ENCODE peak calls at places on chromosomes 12 and 14, in six cellular contexts. One of them, this sample, is unnamed.

GRCh38 chr14:38357557-38357956 is 101.7 kb upstream of the CLEC14A start:
- DNase-seq in H7: no peak
- DNase-seq in T-helper 22 cell: no peak
- DNase-seq in fibroblast of pulmonary artery: peak
- DNase-seq in T-helper 2 cell treated with Interferon-gamma antibody and Interleukin-4, amounts not matched to agents 5 μg/mL and 100 μg/mL, for 36 hours: no peak
- DNase-seq in effector memory CD4-positive, alpha-beta T cell: no peak
- DNase-seq in this sample: no peak

GRCh38 chr12:101784376-101784775 is 45.1 kb upstream of the SYCP3 start:
- DNase-seq in H7: no peak
- DNase-seq in fibroblast of pulmonary artery: no peak
- DNase-seq in effector memory CD4-positive, alpha-beta T cell: no peak
- DNase-seq in T-helper 22 cell: no peak
- DNase-seq in T-helper 2 cell treated with Interferon-gamma antibody and Interleukin-4, amounts not matched to agents 5 μg/mL and 100 μg/mL, for 36 hours: no peak
- DNase-seq in this sample: no peak

GRCh38 chr14:105503918-105504692 is 13.1 kb downstream of the TEDC1 start:
- DNase-seq in effector memory CD4-positive, alpha-beta T cell: no peak
- DNase-seq in fibroblast of pulmonary artery: no peak
- DNase-seq in H7: peak
- DNase-seq in T-helper 22 cell: no peak
- DNase-seq in T-helper 2 cell treated with Interferon-gamma antibody and Interleukin-4, amounts not matched to agents 5 μg/mL and 100 μg/mL, for 36 hours: no peak
- DNase-seq in this sample: no peak

GRCh38 chr12:101935769-101936741 is 58.7 kb downstream of the DRAM1 start:
- DNase-seq in fibroblast of pulmonary artery: peak
- DNase-seq in T-helper 22 cell: no peak
- DNase-seq in T-helper 2 cell treated with Interferon-gamma antibody and Interleukin-4, amounts not matched to agents 5 μg/mL and 100 μg/mL, for 36 hours: peak
- DNase-seq in effector memory CD4-positive, alpha-beta T cell: no peak
- DNase-seq in H7: no peak
- DNase-seq in this sample: peak

GRCh38 chr14:103199141-103199540 is 75.9 kb downstream of the TNFAIP2 start:
- DNase-seq in fibroblast of pulmonary artery: peak
- DNase-seq in T-helper 22 cell: no peak
- DNase-seq in effector memory CD4-positive, alpha-beta T cell: no peak
- DNase-seq in T-helper 2 cell treated with Interferon-gamma antibody and Interleukin-4, amounts not matched to agents 5 μg/mL and 100 μg/mL, for 36 hours: no peak
- DNase-seq in H7: no peak
- DNase-seq in this sample: no peak

GRCh38 chr14:100307215-100308111 is 1.2 kb upstream of the SLC25A29 start:
- DNase-seq in T-helper 22 cell: no peak
- DNase-seq in effector memory CD4-positive, alpha-beta T cell: no peak
- DNase-seq in fibroblast of pulmonary artery: no peak
- DNase-seq in T-helper 2 cell treated with Interferon-gamma antibody and Interleukin-4, amounts not matched to agents 5 μg/mL and 100 μg/mL, for 36 hours: no peak
- DNase-seq in H7: peak
- DNase-seq in this sample: peak

GRCh38 chr12:44015333-44015941 is 179.6 kb downstream of the TMEM117 start:
- DNase-seq in T-helper 22 cell: no peak
- DNase-seq in effector memory CD4-positive, alpha-beta T cell: no peak
- DNase-seq in fibroblast of pulmonary artery: peak
- DNase-seq in T-helper 2 cell treated with Interferon-gamma antibody and Interleukin-4, amounts not matched to agents 5 μg/mL and 100 μg/mL, for 36 hours: no peak
- DNase-seq in H7: no peak
- DNase-seq in this sample: no peak

GRCh38 chr12:11839093-11839641 is 189.7 kb downstream of the ETV6 start:
- DNase-seq in effector memory CD4-positive, alpha-beta T cell: no peak
- DNase-seq in fibroblast of pulmonary artery: peak
- DNase-seq in H7: no peak
- DNase-seq in T-helper 22 cell: no peak
- DNase-seq in T-helper 2 cell treated with Interferon-gamma antibody and Interleukin-4, amounts not matched to agents 5 μg/mL and 100 μg/mL, for 36 hours: no peak
- DNase-seq in this sample: no peak

GRCh38 chr12:14256555-14257169 is 108.8 kb upstream of the ATF7IP start:
- DNase-seq in H7: peak
- DNase-seq in T-helper 2 cell treated with Interferon-gamma antibody and Interleukin-4, amounts not matched to agents 5 μg/mL and 100 μg/mL, for 36 hours: peak
- DNase-seq in fibroblast of pulmonary artery: peak
- DNase-seq in T-helper 22 cell: peak
- DNase-seq in effector memory CD4-positive, alpha-beta T cell: peak
- DNase-seq in this sample: peak

GRCh38 chr12:60205500-60205899 is 609.7 kb downstream of the SLC16A7 start:
- DNase-seq in fibroblast of pulmonary artery: peak
- DNase-seq in effector memory CD4-positive, alpha-beta T cell: no peak
- DNase-seq in T-helper 22 cell: no peak
- DNase-seq in H7: no peak
- DNase-seq in T-helper 2 cell treated with Interferon-gamma antibody and Interleukin-4, amounts not matched to agents 5 μg/mL and 100 μg/mL, for 36 hours: no peak
- DNase-seq in this sample: peak

GRCh38 chr12:94134226-94134795 is 14.1 kb upstream of the PLXNC1 start:
- DNase-seq in T-helper 22 cell: no peak
- DNase-seq in T-helper 2 cell treated with Interferon-gamma antibody and Interleukin-4, amounts not matched to agents 5 μg/mL and 100 μg/mL, for 36 hours: no peak
- DNase-seq in H7: peak
- DNase-seq in effector memory CD4-positive, alpha-beta T cell: peak
- DNase-seq in fibroblast of pulmonary artery: peak
- DNase-seq in this sample: no peak

GRCh38 chr12:50192908-50193307 is 25.7 kb upstream of the CERS5 start:
- DNase-seq in T-helper 22 cell: no peak
- DNase-seq in T-helper 2 cell treated with Interferon-gamma antibody and Interleukin-4, amounts not matched to agents 5 μg/mL and 100 μg/mL, for 36 hours: no peak
- DNase-seq in fibroblast of pulmonary artery: peak
- DNase-seq in effector memory CD4-positive, alpha-beta T cell: no peak
- DNase-seq in H7: no peak
- DNase-seq in this sample: no peak

GRCh38 chr12:32611986-32612385 is 67.1 kb upstream of the DNM1L start:
- DNase-seq in T-helper 2 cell treated with Interferon-gamma antibody and Interleukin-4, amounts not matched to agents 5 μg/mL and 100 μg/mL, for 36 hours: no peak
- DNase-seq in H7: no peak
- DNase-seq in T-helper 22 cell: no peak
- DNase-seq in fibroblast of pulmonary artery: no peak
- DNase-seq in effector memory CD4-positive, alpha-beta T cell: no peak
- DNase-seq in this sample: no peak

GRCh38 chr14:76962303-76962660 is 66.2 kb downstream of the IRF2BPL start:
- DNase-seq in fibroblast of pulmonary artery: no peak
- DNase-seq in T-helper 2 cell treated with Interferon-gamma antibody and Interleukin-4, amounts not matched to agents 5 μg/mL and 100 μg/mL, for 36 hours: no peak
- DNase-seq in H7: no peak
- DNase-seq in effector memory CD4-positive, alpha-beta T cell: no peak
- DNase-seq in T-helper 22 cell: no peak
- DNase-seq in this sample: peak

GRCh38 chr12:6062427-6063378 is 61.8 kb downstream of the VWF start:
- DNase-seq in T-helper 2 cell treated with Interferon-gamma antibody and Interleukin-4, amounts not matched to agents 5 μg/mL and 100 μg/mL, for 36 hours: peak
- DNase-seq in H7: peak
- DNase-seq in T-helper 22 cell: no peak
- DNase-seq in effector memory CD4-positive, alpha-beta T cell: no peak
- DNase-seq in fibroblast of pulmonary artery: peak
- DNase-seq in this sample: peak

GRCh38 chr14:103045387-103045869 is 11.9 kb downstream of the CDC42BPB start:
- DNase-seq in effector memory CD4-positive, alpha-beta T cell: no peak
- DNase-seq in T-helper 22 cell: no peak
- DNase-seq in fibroblast of pulmonary artery: no peak
- DNase-seq in H7: peak
- DNase-seq in T-helper 2 cell treated with Interferon-gamma antibody and Interleukin-4, amounts not matched to agents 5 μg/mL and 100 μg/mL, for 36 hours: no peak
- DNase-seq in this sample: no peak

GRCh38 chr12:50505945-50506344 is 1.2 kb downstream of the DIP2B start:
- DNase-seq in fibroblast of pulmonary artery: peak
- DNase-seq in effector memory CD4-positive, alpha-beta T cell: no peak
- DNase-seq in H7: no peak
- DNase-seq in T-helper 2 cell treated with Interferon-gamma antibody and Interleukin-4, amounts not matched to agents 5 μg/mL and 100 μg/mL, for 36 hours: no peak
- DNase-seq in T-helper 22 cell: no peak
- DNase-seq in this sample: no peak

GRCh38 chr14:34684578-34684977 is 29.8 kb downstream of the CFL2 start:
- DNase-seq in effector memory CD4-positive, alpha-beta T cell: no peak
- DNase-seq in T-helper 22 cell: no peak
- DNase-seq in fibroblast of pulmonary artery: peak
- DNase-seq in H7: no peak
- DNase-seq in T-helper 2 cell treated with Interferon-gamma antibody and Interleukin-4, amounts not matched to agents 5 μg/mL and 100 μg/mL, for 36 hours: no peak
- DNase-seq in this sample: no peak

GRCh38 chr12:90013409-90013808 is 304.8 kb upstream of the ATP2B1 start:
- DNase-seq in effector memory CD4-positive, alpha-beta T cell: no peak
- DNase-seq in T-helper 2 cell treated with Interferon-gamma antibody and Interleukin-4, amounts not matched to agents 5 μg/mL and 100 μg/mL, for 36 hours: no peak
- DNase-seq in fibroblast of pulmonary artery: peak
- DNase-seq in T-helper 22 cell: no peak
- DNase-seq in H7: peak
- DNase-seq in this sample: peak

GRCh38 chr12:63844391-63845341 is at the start of gene SRGAP1:
- DNase-seq in effector memory CD4-positive, alpha-beta T cell: no peak
- DNase-seq in H7: peak
- DNase-seq in T-helper 22 cell: no peak
- DNase-seq in fibroblast of pulmonary artery: peak
- DNase-seq in T-helper 2 cell treated with Interferon-gamma antibody and Interleukin-4, amounts not matched to agents 5 μg/mL and 100 μg/mL, for 36 hours: no peak
- DNase-seq in this sample: peak

GRCh38 chr14:20723458-20723857 is 22.2 kb upstream of the EDDM3A start:
- DNase-seq in T-helper 22 cell: no peak
- DNase-seq in T-helper 2 cell treated with Interferon-gamma antibody and Interleukin-4, amounts not matched to agents 5 μg/mL and 100 μg/mL, for 36 hours: no peak
- DNase-seq in effector memory CD4-positive, alpha-beta T cell: no peak
- DNase-seq in H7: peak
- DNase-seq in fibroblast of pulmonary artery: no peak
- DNase-seq in this sample: peak

GRCh38 chr12:101854747-101855146 is 22.6 kb upstream of the DRAM1 start:
- DNase-seq in H7: no peak
- DNase-seq in fibroblast of pulmonary artery: no peak
- DNase-seq in effector memory CD4-positive, alpha-beta T cell: no peak
- DNase-seq in T-helper 22 cell: no peak
- DNase-seq in T-helper 2 cell treated with Interferon-gamma antibody and Interleukin-4, amounts not matched to agents 5 μg/mL and 100 μg/mL, for 36 hours: no peak
- DNase-seq in this sample: no peak

GRCh38 chr12:25241171-25242020 is 9.3 kb downstream of the KRAS start:
- DNase-seq in effector memory CD4-positive, alpha-beta T cell: peak
- DNase-seq in H7: peak
- DNase-seq in T-helper 22 cell: no peak
- DNase-seq in T-helper 2 cell treated with Interferon-gamma antibody and Interleukin-4, amounts not matched to agents 5 μg/mL and 100 μg/mL, for 36 hours: no peak
- DNase-seq in fibroblast of pulmonary artery: peak
- DNase-seq in this sample: no peak

GRCh38 chr14:76773188-76773885 is 12.1 kb downstream of the VASH1 start:
- DNase-seq in T-helper 2 cell treated with Interferon-gamma antibody and Interleukin-4, amounts not matched to agents 5 μg/mL and 100 μg/mL, for 36 hours: peak
- DNase-seq in T-helper 22 cell: no peak
- DNase-seq in H7: peak
- DNase-seq in effector memory CD4-positive, alpha-beta T cell: no peak
- DNase-seq in fibroblast of pulmonary artery: peak
- DNase-seq in this sample: peak

GRCh38 chr12:124190301-124191023 is 104.4 kb upstream of the RFLNA start:
- DNase-seq in T-helper 2 cell treated with Interferon-gamma antibody and Interleukin-4, amounts not matched to agents 5 μg/mL and 100 μg/mL, for 36 hours: no peak
- DNase-seq in H7: no peak
- DNase-seq in T-helper 22 cell: no peak
- DNase-seq in fibroblast of pulmonary artery: no peak
- DNase-seq in effector memory CD4-positive, alpha-beta T cell: no peak
- DNase-seq in this sample: peak

GRCh38 chr14:49946320-49947141 is 53.6 kb downstream of the ARF6 start:
- DNase-seq in T-helper 22 cell: peak
- DNase-seq in effector memory CD4-positive, alpha-beta T cell: no peak
- DNase-seq in fibroblast of pulmonary artery: peak
- DNase-seq in T-helper 2 cell treated with Interferon-gamma antibody and Interleukin-4, amounts not matched to agents 5 μg/mL and 100 μg/mL, for 36 hours: peak
- DNase-seq in H7: no peak
- DNase-seq in this sample: no peak

GRCh38 chr12:53956251-53956887 is 1.7 kb downstream of the HOXC12 start:
- DNase-seq in H7: no peak
- DNase-seq in T-helper 2 cell treated with Interferon-gamma antibody and Interleukin-4, amounts not matched to agents 5 μg/mL and 100 μg/mL, for 36 hours: no peak
- DNase-seq in effector memory CD4-positive, alpha-beta T cell: no peak
- DNase-seq in fibroblast of pulmonary artery: no peak
- DNase-seq in T-helper 22 cell: no peak
- DNase-seq in this sample: no peak

GRCh38 chr14:95238674-95239313 is 80.9 kb downstream of the CLMN start:
- DNase-seq in T-helper 2 cell treated with Interferon-gamma antibody and Interleukin-4, amounts not matched to agents 5 μg/mL and 100 μg/mL, for 36 hours: no peak
- DNase-seq in fibroblast of pulmonary artery: no peak
- DNase-seq in effector memory CD4-positive, alpha-beta T cell: no peak
- DNase-seq in H7: no peak
- DNase-seq in T-helper 22 cell: no peak
- DNase-seq in this sample: no peak

GRCh38 chr14:32933943-32934890 is 4.5 kb upstream of the NPAS3 start:
- DNase-seq in T-helper 22 cell: no peak
- DNase-seq in effector memory CD4-positive, alpha-beta T cell: no peak
- DNase-seq in T-helper 2 cell treated with Interferon-gamma antibody and Interleukin-4, amounts not matched to agents 5 μg/mL and 100 μg/mL, for 36 hours: no peak
- DNase-seq in H7: peak
- DNase-seq in fibroblast of pulmonary artery: peak
- DNase-seq in this sample: peak

GRCh38 chr12:49489720-49490119 is 49.1 kb upstream of the KCNH3 start:
- DNase-seq in H7: peak
- DNase-seq in fibroblast of pulmonary artery: peak
- DNase-seq in T-helper 22 cell: no peak
- DNase-seq in T-helper 2 cell treated with Interferon-gamma antibody and Interleukin-4, amounts not matched to agents 5 μg/mL and 100 μg/mL, for 36 hours: no peak
- DNase-seq in effector memory CD4-positive, alpha-beta T cell: no peak
- DNase-seq in this sample: no peak

GRCh38 chr14:69387311-69387710 is 10.8 kb downstream of the ERH start:
- DNase-seq in T-helper 2 cell treated with Interferon-gamma antibody and Interleukin-4, amounts not matched to agents 5 μg/mL and 100 μg/mL, for 36 hours: no peak
- DNase-seq in fibroblast of pulmonary artery: no peak
- DNase-seq in T-helper 22 cell: no peak
- DNase-seq in effector memory CD4-positive, alpha-beta T cell: no peak
- DNase-seq in H7: no peak
- DNase-seq in this sample: no peak

GRCh38 chr12:90959538-90960139 is 4.7 kb upstream of the CCER1 start:
- DNase-seq in H7: peak
- DNase-seq in T-helper 2 cell treated with Interferon-gamma antibody and Interleukin-4, amounts not matched to agents 5 μg/mL and 100 μg/mL, for 36 hours: no peak
- DNase-seq in T-helper 22 cell: no peak
- DNase-seq in fibroblast of pulmonary artery: peak
- DNase-seq in effector memory CD4-positive, alpha-beta T cell: no peak
- DNase-seq in this sample: no peak

GRCh38 chr12:87469295-87469694 is 559.9 kb downstream of the C12orf50 start:
- DNase-seq in H7: no peak
- DNase-seq in T-helper 2 cell treated with Interferon-gamma antibody and Interleukin-4, amounts not matched to agents 5 μg/mL and 100 μg/mL, for 36 hours: no peak
- DNase-seq in effector memory CD4-positive, alpha-beta T cell: no peak
- DNase-seq in T-helper 22 cell: no peak
- DNase-seq in fibroblast of pulmonary artery: peak
- DNase-seq in this sample: no peak

GRCh38 chr14:84108746-84109457 is 1421.0 kb upstream of the FLRT2 start:
- DNase-seq in T-helper 22 cell: no peak
- DNase-seq in effector memory CD4-positive, alpha-beta T cell: no peak
- DNase-seq in T-helper 2 cell treated with Interferon-gamma antibody and Interleukin-4, amounts not matched to agents 5 μg/mL and 100 μg/mL, for 36 hours: no peak
- DNase-seq in fibroblast of pulmonary artery: peak
- DNase-seq in H7: no peak
- DNase-seq in this sample: no peak

GRCh38 chr14:69873877-69874780 is 5.1 kb upstream of the SMOC1 start:
- DNase-seq in H7: no peak
- DNase-seq in T-helper 2 cell treated with Interferon-gamma antibody and Interleukin-4, amounts not matched to agents 5 μg/mL and 100 μg/mL, for 36 hours: no peak
- DNase-seq in fibroblast of pulmonary artery: peak
- DNase-seq in T-helper 22 cell: no peak
- DNase-seq in effector memory CD4-positive, alpha-beta T cell: no peak
- DNase-seq in this sample: peak

GRCh38 chr12:66111605-66112004 is 18.9 kb downstream of the LLPH start:
- DNase-seq in fibroblast of pulmonary artery: peak
- DNase-seq in H7: no peak
- DNase-seq in effector memory CD4-positive, alpha-beta T cell: no peak
- DNase-seq in T-helper 22 cell: no peak
- DNase-seq in T-helper 2 cell treated with Interferon-gamma antibody and Interleukin-4, amounts not matched to agents 5 μg/mL and 100 μg/mL, for 36 hours: no peak
- DNase-seq in this sample: peak

GRCh38 chr12:3205742-3206519 is 128.8 kb downstream of the TSPAN9 start:
- DNase-seq in T-helper 22 cell: no peak
- DNase-seq in H7: no peak
- DNase-seq in effector memory CD4-positive, alpha-beta T cell: no peak
- DNase-seq in T-helper 2 cell treated with Interferon-gamma antibody and Interleukin-4, amounts not matched to agents 5 μg/mL and 100 μg/mL, for 36 hours: no peak
- DNase-seq in fibroblast of pulmonary artery: no peak
- DNase-seq in this sample: no peak

This sample was measured in islet precursor cell.